ENCODE peak calls at places on chromosome 17, in seven cellular contexts. L is endothelial cell, N is OCI-LY7, H is ascending aorta, R is cardiac fibroblast, C is SK-N-SH, W is fibroblast of pulmonary artery. D is an unnamed sample.
A peak's percentile ranks its signal among the peaks of the same experiment; 100 is the strongest.

GRCh38 chr17:18129041-18129502 is 20.5 kb downstream of the MYO15A start:
- DNase-seq in L (no peak), N (no peak), H (no peak), R (peak; percentile 66), C (no peak), W (peak; percentile 53), D (no peak)

GRCh38 chr17:6427284-6427781 is 7.6 kb downstream of the AIPL1 start:
- DNase-seq in L (no peak), N (no peak), H (no peak), R (peak; percentile 22), C (no peak), W (no peak), D (no peak)

GRCh38 chr17:61574542-61575351 is 16.3 kb downstream of the NACA2 start:
- DNase-seq in L (peak; percentile 17), N (peak; percentile 65), H (no peak), R (peak; percentile 30), C (peak; percentile 76), W (peak; percentile 41), D (peak; percentile 27)

GRCh38 chr17:77606146-77606864 is 352.2 kb upstream of the TNRC6C start:
- DNase-seq in L (no peak), N (no peak), H (no peak), R (no peak), C (peak; percentile 12), W (no peak), D (no peak)

GRCh38 chr17:73533127-73533526 is 111.1 kb downstream of the SDK2 start:
- DNase-seq in L (no peak), N (no peak), H (no peak), R (no peak), C (peak; percentile 63), W (no peak), D (no peak)

GRCh38 chr17:29576214-29577008 is 7.9 kb downstream of the TP53I13 start:
- DNase-seq in L (no peak), N (no peak), H (no peak), R (no peak), C (no peak), W (no peak), D (no peak)

GRCh38 chr17:77881545-77881944 is 77.0 kb upstream of the TNRC6C start:
- DNase-seq in L (no peak), N (peak; percentile 95), H (peak; percentile 43), R (peak; percentile 89), C (peak; percentile 86), W (peak; percentile 85), D (peak; percentile 63)

GRCh38 chr17:78176548-78177025 is 8.2 kb downstream of the SYNGR2 start:
- DNase-seq in L (peak; percentile 85), N (peak; percentile 85), H (no peak), R (peak; percentile 64), C (peak; percentile 90), W (peak; percentile 51), D (peak; percentile 82)

GRCh38 chr17:14336418-14336817 is 35.5 kb downstream of the HS3ST3B1 start:
- DNase-seq in L (no peak), N (no peak), H (no peak), R (no peak), C (no peak), W (no peak), D (no peak)

GRCh38 chr17:627051-627450 is 87.6 kb downstream of the VPS53 start:
- DNase-seq in L (no peak), N (no peak), H (no peak), R (no peak), C (no peak), W (no peak), D (no peak)

GRCh38 chr17:80491478-80492342 is 15.3 kb upstream of the NPTX1 start:
- DNase-seq in L (no peak), N (no peak), H (no peak), R (no peak), C (peak; percentile 91), W (no peak), D (peak; percentile 74)

GRCh38 chr17:50686494-50687199 is 21.1 kb downstream of the ANKRD40 start:
- DNase-seq in L (no peak), N (no peak), H (peak; percentile 61), R (peak; percentile 81), C (no peak), W (peak; percentile 70), D (no peak)

GRCh38 chr17:80277751-80278671 is 17.4 kb downstream of the RNF213 start:
- DNase-seq in L (peak; percentile 41), N (no peak), H (no peak), R (no peak), C (peak; percentile 35), W (no peak), D (no peak)

GRCh38 chr17:68020451-68020779 is 15.1 kb upstream of the KPNA2 start:
- DNase-seq in L (no peak), N (peak; percentile 23), H (no peak), R (no peak), C (no peak), W (no peak), D (no peak)

GRCh38 chr17:74605361-74605760 is 13.3 kb upstream of the CD300LD start:
- DNase-seq in L (no peak), N (no peak), H (no peak), R (peak; percentile 85), C (no peak), W (peak; percentile 69), D (no peak)

GRCh38 chr17:6056104-6056503 is 14.1 kb upstream of the WSCD1 start:
- DNase-seq in L (no peak), N (no peak), H (no peak), R (no peak), C (no peak), W (no peak), D (no peak)

GRCh38 chr17:1899403-1900000 is 69.7 kb downstream of the RPA1 start:
- DNase-seq in L (no peak), N (no peak), H (no peak), R (no peak), C (peak; percentile 47), W (no peak), D (no peak)
- TF ChIP-seq CTCF in L (peak; percentile 57), N (peak; percentile 52), H (no peak), R (no peak), C (peak; percentile 48), W (peak; percentile 29), D (peak; percentile 57)

GRCh38 chr17:39938140-39938869 is 10.8 kb downstream of the LRRC3C start:
- DNase-seq in L (no peak), N (no peak), H (no peak), R (no peak), C (no peak), W (no peak), D (no peak)
- TF ChIP-seq CTCF in L (no peak), N (no peak), H (no peak), R (no peak), C (no peak), W (no peak), D (no peak)

DNA sequence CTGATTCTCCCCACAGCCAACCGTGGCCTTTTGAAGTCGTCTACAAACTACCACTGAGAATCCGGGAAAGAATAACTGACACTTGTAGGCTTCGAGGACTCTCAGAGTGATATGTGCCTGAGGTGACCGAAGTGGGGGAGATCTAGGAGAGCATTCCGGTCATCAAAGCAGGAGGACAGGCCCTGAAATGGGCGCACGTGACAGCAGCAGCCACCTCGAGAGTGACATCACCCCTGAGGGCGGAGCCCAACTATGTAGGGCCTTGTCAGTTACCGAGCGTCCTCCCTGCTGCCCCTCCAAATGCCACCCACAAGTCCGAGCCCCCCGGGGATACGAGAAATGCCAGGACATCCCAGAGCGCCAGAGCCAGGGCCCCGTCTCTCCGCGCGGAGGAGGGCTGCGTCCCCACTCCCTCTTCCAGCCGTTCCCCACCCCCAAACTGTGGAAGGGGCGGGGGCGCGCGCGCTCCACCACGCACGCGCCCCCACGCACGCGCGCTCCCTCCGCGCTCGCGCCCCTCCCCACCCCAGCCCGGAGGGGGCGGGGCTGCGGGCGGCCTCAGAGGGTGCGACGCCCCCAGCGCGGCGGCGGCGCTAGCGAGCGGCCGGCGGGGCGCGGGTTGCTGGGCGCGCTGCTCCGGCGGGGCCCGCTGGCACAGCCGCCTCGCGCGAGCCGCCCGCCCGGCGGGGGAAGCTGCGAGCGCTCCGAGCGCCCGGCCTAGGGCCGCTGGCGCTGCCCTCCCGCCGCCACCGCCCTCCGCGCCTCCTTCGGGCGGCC is at the start of gene TANC2:
- DNase-seq in L (peak; percentile 76), N (peak; percentile 85), H (peak; percentile 56), R (peak; percentile 83), C (peak; percentile 99), W (peak; percentile 82), D (peak; percentile 75)
- TF ChIP-seq CTCF in L (no peak), N (no peak), H (no peak), R (no peak), C (no peak), W (no peak), D (no peak)

GRCh38 chr17:76248013-76248782 is 7.9 kb upstream of the RNF157 start:
- DNase-seq in L (no peak), N (peak; percentile 14), H (no peak), R (no peak), C (no peak), W (no peak), D (no peak)
- TF ChIP-seq CTCF in L (no peak), N (peak; percentile 62), H (no peak), R (peak; percentile 24), C (peak; percentile 44), W (peak; percentile 29), D (no peak)

GRCh38 chr17:19431691-19432090 is 20.7 kb downstream of the RNF112 start:
- DNase-seq in L (no peak), N (no peak), H (no peak), R (no peak), C (no peak), W (no peak), D (no peak)

GRCh38 chr17:19433240-19433639 is 22.2 kb downstream of the RNF112 start:
- DNase-seq in L (no peak), N (no peak), H (no peak), R (no peak), C (no peak), W (no peak), D (no peak)

GRCh38 chr17:19433727-19434340 is 22.8 kb downstream of the RNF112 start:
- DNase-seq in L (no peak), N (peak; percentile 29), H (no peak), R (no peak), C (no peak), W (no peak), D (no peak)
- TF ChIP-seq CTCF in L (no peak), N (peak; percentile 56), H (no peak), R (no peak), C (no peak), W (no peak), D (no peak)

GRCh38 chr17:9431620-9432019 is 144.0 kb downstream of the STX8 start:
- DNase-seq in L (no peak), N (no peak), H (no peak), R (no peak), C (no peak), W (no peak), D (no peak)
- TF ChIP-seq CTCF in L (no peak), N (no peak), H (no peak), R (no peak), C (no peak), W (no peak), D (no peak)

D was measured in glutamatergic neuron.